ENCODE peak calls at places on chromosomes 7 and 10, in five cellular contexts. S is ELR; L is effector memory CD8-positive, alpha-beta T cell; O is prostate gland; C is occipital lobe. E is an unnamed sample.

GRCh38 chr10:96511044-96511945 is 2.4 kb downstream of the TLL2 start:
- DNase-seq in S (peak), L (no peak), O (peak), C (no peak), E (peak)

GRCh38 chr10:119770928-119771327 is 45.1 kb downstream of the INPP5F start:
- DNase-seq in S (peak), L (no peak), O (no peak), C (no peak), E (peak)

GRCh38 chr10:60921631-60922030 is 22.4 kb downstream of the RHOBTB1 start:
- DNase-seq in S (no peak), L (no peak), O (no peak), C (no peak), E (no peak)

GRCh38 chr7:30894866-30895408 is 16.7 kb upstream of the AQP1 start:
- DNase-seq in S (no peak), L (no peak), O (no peak), C (no peak), E (no peak)

GRCh38 chr10:127325506-127325905 is 129.1 kb upstream of the INSYN2A start:
- DNase-seq in S (no peak), L (no peak), O (no peak), C (no peak), E (no peak)

GRCh38 chr10:3893102-3893473 is 108.1 kb upstream of the KLF6 start:
- DNase-seq in S (no peak), L (no peak), O (no peak), C (no peak), E (no peak)

GRCh38 chr10:73647211-73647874 is 6.1 kb upstream of the MYOZ1 start:
- DNase-seq in S (no peak), L (no peak), O (peak), C (peak), E (no peak)

GRCh38 chr10:27247441-27247840 is 6.8 kb upstream of the ACBD5 start:
- DNase-seq in S (no peak), L (no peak), O (no peak), C (no peak), E (no peak)

GRCh38 chr7:145696071-145696470 is 420.5 kb upstream of the CNTNAP2 start:
- DNase-seq in S (no peak), L (no peak), O (no peak), C (no peak), E (no peak)

GRCh38 chr7:45224832-45225231 is 67.2 kb downstream of the RAMP3 start:
- DNase-seq in S (no peak), L (no peak), O (no peak), C (no peak), E (no peak)

GRCh38 chr10:15084502-15084922 is 4.1 kb downstream of the ACBD7 start:
- DNase-seq in S (peak), L (no peak), O (peak), C (peak), E (peak)

GRCh38 chr7:107041097-107041496 is 3.4 kb upstream of the PRKAR2B start:
- DNase-seq in S (no peak), L (no peak), O (no peak), C (no peak), E (no peak)

GRCh38 chr10:83965473-83965872 is 173.8 kb upstream of the GHITM start:
- DNase-seq in S (no peak), L (no peak), O (no peak), C (no peak), E (no peak)

GRCh38 chr7:36357054-36357453 is 32.6 kb upstream of the ANLN start:
- DNase-seq in S (no peak), L (no peak), O (no peak), C (no peak), E (no peak)

GRCh38 chr10:74962517-74962916 is 136.1 kb downstream of the KAT6B start:
- DNase-seq in S (no peak), L (no peak), O (no peak), C (no peak), E (no peak)

GRCh38 chr7:138878064-138878463 is 80.1 kb upstream of the ATP6V0A4 start:
- DNase-seq in S (no peak), L (no peak), O (no peak), C (no peak), E (no peak)

GRCh38 chr7:77576856-77577255 is 39.8 kb downstream of the PTPN12 start:
- DNase-seq in S (no peak), L (no peak), O (no peak), C (no peak), E (no peak)

GRCh38 chr7:28990200-28990960 is 32.2 kb upstream of the TRIL start:
- DNase-seq in S (no peak), L (no peak), O (no peak), C (no peak), E (peak)

GRCh38 chr7:107920048-107920772 is 29.2 kb downstream of the DLD start:
- DNase-seq in S (no peak), L (no peak), O (no peak), C (no peak), E (peak)

GRCh38 chr7:135169141-135169935 is 1.2 kb downstream of the CYREN start:
- DNase-seq in S (peak), L (peak), O (no peak), C (no peak), E (peak)

GRCh38 chr7:100888988-100889760 is at the start of gene UFSP1:
- DNase-seq in S (no peak), L (no peak), O (no peak), C (no peak), E (no peak)

GRCh38 chr10:52256832-52257691 is 57.0 kb upstream of the DKK1 start:
- DNase-seq in S (no peak), L (no peak), O (no peak), C (no peak), E (peak)

GRCh38 chr7:111677848-111678247 is 115.6 kb upstream of the IMMP2L start:
- DNase-seq in S (no peak), L (no peak), O (no peak), C (no peak), E (peak)

GRCh38 chr7:44157116-44158059 is 16.3 kb upstream of the MYL7 start:
- DNase-seq in S (no peak), L (no peak), O (no peak), C (no peak), E (no peak)

GRCh38 chr10:49071221-49071761 is 44.0 kb downstream of the VSTM4 start:
- DNase-seq in S (no peak), L (no peak), O (peak), C (no peak), E (peak)

GRCh38 chr7:31408120-31408729 is 67.7 kb upstream of the NEUROD6 start:
- DNase-seq in S (peak), L (no peak), O (peak), C (no peak), E (peak)

GRCh38 chr7:157488326-157488725 is 151.5 kb downstream of the DNAJB6 start:
- DNase-seq in S (no peak), L (no peak), O (no peak), C (no peak), E (no peak)

GRCh38 chr7:91082854-91083495 is 181.3 kb upstream of the FZD1 start:
- DNase-seq in S (peak), L (no peak), O (no peak), C (no peak), E (peak)

GRCh38 chr7:2870471-2870941 is 26.4 kb upstream of the GNA12 start:
- DNase-seq in S (peak), L (no peak), O (no peak), C (no peak), E (peak)

GRCh38 chr7:38673795-38674194 is 42.6 kb upstream of the AMPH start:
- DNase-seq in S (peak), L (no peak), O (no peak), C (no peak), E (peak)

GRCh38 chr7:137909042-137909441 is 62.3 kb upstream of the DGKI start:
- DNase-seq in S (no peak), L (no peak), O (no peak), C (no peak), E (no peak)

E was measured in MCF 10A.